ENCODE peak calls at places on chromosomes 11 and 22, in four cellular contexts. S, G, V and C are unnamed samples.

GRCh38 chr11:66561975-66562248 is 6.5 kb downstream of the CTSF start:
- DNase-seq in S (no peak), G (no peak), V (no peak), C (no peak)

GRCh38 chr22:17135153-17135760 is 14.1 kb upstream of the TMEM121B start:
- DNase-seq in S (no peak), G (no peak), V (no peak), C (no peak)

GRCh38 chr11:64438986-64439771 is 80.2 kb downstream of the RPS6KA4 start:
- DNase-seq in S (no peak), G (no peak), V (no peak), C (peak; percentile 11)

GRCh38 chr22:40397436-40397835 is 27.0 kb downstream of the SGSM3 start:
- DNase-seq in S (no peak), G (no peak), V (no peak), C (no peak)

GRCh38 chr22:46535876-46536558 is 1.4 kb downstream of the CELSR1 start:
- DNase-seq in S (no peak), G (no peak), V (no peak), C (no peak)

GRCh38 chr22:41360126-41360525 is 21.6 kb upstream of the TEF start:
- DNase-seq in S (no peak), G (no peak), V (no peak), C (no peak)

GRCh38 chr22:22785316-22786065 is 102.1 kb upstream of the IGLL5 start:
- DNase-seq in S (no peak), G (no peak), V (no peak), C (no peak)

GRCh38 chr22:24521791-24522245 is 26.7 kb downstream of the UPB1 start:
- DNase-seq in S (no peak), G (peak; percentile 68), V (no peak), C (peak; percentile 87)

GRCh38 chr11:42967653-42968052 is 344.1 kb upstream of the API5 start:
- DNase-seq in S (no peak), G (no peak), V (no peak), C (no peak)

GRCh38 chr11:406796-407650 is 7.8 kb downstream of the SIGIRR start:
- DNase-seq in S (peak; percentile 88), G (peak; percentile 72), V (peak; percentile 74), C (peak; percentile 73)

GRCh38 chr11:405323-405975 is 9.3 kb downstream of the SIGIRR start:
- DNase-seq in S (peak; percentile 69), G (no peak), V (peak; percentile 46), C (no peak)

GRCh38 chr11:407651-408080 is 7.1 kb downstream of the SIGIRR start:
- DNase-seq in S (no peak), G (no peak), V (no peak), C (no peak)

GRCh38 chr11:404551-405264 is 10.1 kb downstream of the SIGIRR start:
- DNase-seq in S (peak; percentile 25), G (no peak), V (no peak), C (no peak)

DNA sequence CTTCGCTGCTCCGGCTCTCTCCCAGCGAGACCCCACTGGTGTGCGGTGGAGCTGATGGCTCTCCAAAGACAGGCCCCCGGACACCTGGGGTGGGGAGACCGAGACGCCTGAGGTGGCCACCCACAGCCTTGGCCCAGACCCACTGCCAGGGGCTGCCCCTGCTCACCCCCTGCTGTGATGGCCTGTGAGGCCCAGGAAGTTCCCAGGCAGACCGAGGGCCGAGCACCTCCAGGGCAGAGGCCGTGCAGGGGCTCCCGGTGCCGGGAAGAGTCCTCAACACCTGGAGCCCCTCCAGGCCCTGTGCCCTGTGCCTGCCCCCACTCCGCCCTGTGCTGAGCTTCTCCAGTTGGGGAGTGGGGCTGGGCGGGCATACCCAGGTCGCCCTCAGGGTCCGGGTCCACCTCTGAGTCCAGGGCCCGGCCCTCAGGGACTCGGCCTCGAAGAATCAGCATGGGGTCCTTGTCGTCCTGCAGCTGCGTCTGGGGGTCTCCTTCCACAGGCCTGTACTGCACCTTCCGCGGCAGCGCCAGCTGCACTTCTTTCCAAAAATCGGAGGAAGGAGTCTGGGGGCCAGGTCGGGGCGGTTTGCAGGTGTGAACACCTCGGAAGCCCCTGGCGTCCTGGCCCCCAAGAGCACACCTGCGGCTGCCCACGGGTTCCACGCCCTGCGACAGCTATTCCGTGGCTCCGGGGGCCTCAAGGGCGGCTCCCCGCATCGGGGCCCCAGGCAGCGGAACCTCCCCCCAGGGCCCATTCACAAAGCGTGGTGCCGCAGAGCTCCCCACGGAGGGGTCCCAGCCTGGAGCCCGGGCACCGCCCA is 8.6 kb downstream of the SIGIRR start:
- DNase-seq in S (peak; percentile 29), G (no peak), V (no peak), C (no peak)
- TF ChIP-seq CTCF in S (no peak), G (no peak), V (no peak), C (no peak)

GRCh38 chr11:71425409-71425808 is 22.8 kb downstream of the DHCR7 start:
- DNase-seq in S (no peak), G (no peak), V (no peak), C (no peak)
- TF ChIP-seq CTCF in S (no peak), G (peak; percentile 15), V (no peak), C (no peak)

DNA sequence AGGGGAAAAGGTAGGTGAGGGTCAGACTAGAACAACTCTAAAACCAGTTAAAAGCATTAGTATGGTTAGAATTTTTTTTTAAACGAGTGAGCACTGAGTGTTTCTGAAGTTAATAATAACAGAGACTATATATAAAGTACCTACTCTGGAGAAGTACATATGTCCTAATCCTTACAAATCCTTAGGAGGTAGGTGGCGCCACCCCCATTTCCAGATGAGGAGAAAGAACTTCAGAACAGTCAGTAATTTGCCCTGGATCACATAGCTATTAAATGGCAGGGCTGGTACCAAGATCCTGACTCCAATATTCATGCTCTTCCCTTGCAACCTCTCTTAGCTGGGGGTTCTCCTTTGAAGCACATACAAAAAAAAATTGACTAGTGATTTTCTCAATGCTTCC is 80.5 kb downstream of the CLPB start:
- DNase-seq in S (no peak), G (peak; percentile 62), V (no peak), C (peak; percentile 18)
- TF ChIP-seq CTCF in S (peak; percentile 9), G (peak; percentile 40), V (no peak), C (peak; percentile 18)

DNA sequence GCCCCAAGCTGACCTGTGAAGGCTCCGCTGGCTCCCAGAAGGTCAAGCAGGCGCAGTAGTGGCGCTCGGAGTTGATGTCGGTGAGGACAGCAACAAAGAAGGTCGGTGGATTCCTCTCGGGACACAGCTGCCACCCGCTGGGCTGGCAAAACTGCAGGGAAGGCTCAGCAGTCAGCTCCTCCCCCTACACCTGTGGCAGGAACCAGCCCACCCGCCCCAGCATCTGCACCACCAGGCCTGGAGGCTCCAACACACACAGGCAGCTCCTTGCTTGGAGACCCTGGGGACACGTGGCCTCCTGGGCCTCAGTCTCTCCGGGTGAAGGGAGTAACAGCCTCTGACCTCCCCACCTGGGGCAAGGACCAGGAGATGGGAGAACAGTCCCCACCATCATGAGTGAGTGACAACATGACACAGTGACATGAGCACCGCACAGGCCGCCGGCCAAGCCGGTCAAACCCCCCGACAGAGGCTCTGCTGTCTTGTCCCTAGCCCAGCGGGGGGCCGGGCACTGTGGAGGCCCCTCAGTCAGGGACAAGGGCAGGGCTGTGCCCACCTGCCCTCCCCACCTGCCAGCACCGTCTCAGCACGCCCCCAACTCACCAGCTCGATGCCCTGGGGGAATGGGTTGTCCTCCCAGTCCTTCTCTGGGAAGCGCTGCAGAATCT is 6.9 kb downstream of the SBF1 start:
- DNase-seq in S (no peak), G (no peak), V (no peak), C (no peak)
- TF ChIP-seq CTCF in S (no peak), G (no peak), V (no peak), C (no peak)

DNA sequence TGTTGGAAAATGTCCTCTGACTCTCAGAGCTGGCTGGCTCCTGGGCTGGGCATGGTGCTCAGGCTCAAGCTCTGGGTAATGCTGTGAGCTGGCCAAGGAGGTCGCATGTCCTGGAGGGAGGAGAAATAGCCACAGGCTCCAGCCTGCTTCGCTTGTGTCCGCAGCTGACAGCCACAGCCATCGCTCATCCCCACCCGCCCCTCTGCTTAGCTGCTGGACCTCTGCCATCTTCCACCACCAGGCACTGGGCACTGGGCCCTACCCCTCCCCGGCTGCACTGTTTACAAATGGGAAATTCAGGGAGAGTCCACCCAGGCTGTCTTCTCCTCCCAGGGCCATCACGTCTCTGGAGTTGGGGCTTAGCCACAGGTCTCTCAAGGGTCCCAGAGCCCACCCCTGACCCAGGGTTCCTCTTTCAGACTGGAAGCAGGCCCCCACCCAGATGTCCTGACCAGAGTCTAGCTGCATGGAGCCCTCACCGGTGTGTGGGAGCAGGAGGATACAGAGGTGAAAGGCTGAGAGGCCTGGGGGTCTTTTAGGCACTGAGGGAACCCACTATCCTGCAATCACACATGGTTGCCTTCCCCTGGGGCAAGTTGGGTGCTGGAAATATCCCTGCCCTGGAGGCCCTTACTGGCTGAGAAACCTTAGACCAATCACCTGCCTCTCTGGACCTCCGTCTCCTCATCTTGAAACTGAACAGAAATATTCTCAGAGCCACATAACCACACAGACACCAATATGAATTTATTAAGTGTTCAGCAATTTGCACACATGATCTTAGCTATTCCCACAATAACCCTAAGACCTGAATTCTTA is 62.7 kb downstream of the CD82 start:
- DNase-seq in S (peak; percentile 85), G (peak; percentile 77), V (peak; percentile 77), C (no peak)
- TF ChIP-seq CTCF in S (peak; percentile 13), G (no peak), V (no peak), C (no peak)

GRCh38 chr11:69085490-69086095 is 36.9 kb downstream of the TPCN2 start:
- DNase-seq in S (no peak), G (no peak), V (no peak), C (no peak)

GRCh38 chr11:69087811-69088210 is 39.1 kb downstream of the TPCN2 start:
- DNase-seq in S (no peak), G (no peak), V (no peak), C (no peak)

GRCh38 chr11:69084371-69084770 is 35.6 kb downstream of the TPCN2 start:
- DNase-seq in S (no peak), G (no peak), V (no peak), C (no peak)

GRCh38 chr11:69086741-69087524 is 38.2 kb downstream of the TPCN2 start:
- DNase-seq in S (no peak), G (no peak), V (no peak), C (no peak)

DNA sequence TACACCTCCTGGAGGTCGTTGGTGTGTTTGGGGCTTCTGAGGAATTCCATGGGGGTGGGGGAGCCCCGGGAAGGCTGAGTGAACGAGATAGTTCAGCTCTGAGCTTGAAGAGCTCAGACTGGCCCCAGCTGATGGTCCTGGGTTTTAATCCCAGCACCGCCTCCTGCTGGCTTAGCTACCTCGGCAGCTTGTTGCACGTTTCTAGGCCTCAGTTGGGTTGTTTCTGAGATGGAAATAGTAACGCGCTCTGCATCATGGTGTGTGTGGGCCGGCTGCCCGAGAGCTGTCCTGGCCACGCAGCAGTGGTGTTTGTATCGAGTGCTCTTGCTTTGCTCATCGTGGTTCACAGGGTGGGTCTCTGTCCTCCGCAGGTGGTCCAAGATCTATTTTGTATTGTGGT is 37.4 kb downstream of the TPCN2 start:
- DNase-seq in S (no peak), G (no peak), V (peak; percentile 63), C (no peak)
- TF ChIP-seq CTCF in S (peak; percentile 18), G (peak; percentile 25), V (peak; percentile 48), C (no peak)

DNA sequence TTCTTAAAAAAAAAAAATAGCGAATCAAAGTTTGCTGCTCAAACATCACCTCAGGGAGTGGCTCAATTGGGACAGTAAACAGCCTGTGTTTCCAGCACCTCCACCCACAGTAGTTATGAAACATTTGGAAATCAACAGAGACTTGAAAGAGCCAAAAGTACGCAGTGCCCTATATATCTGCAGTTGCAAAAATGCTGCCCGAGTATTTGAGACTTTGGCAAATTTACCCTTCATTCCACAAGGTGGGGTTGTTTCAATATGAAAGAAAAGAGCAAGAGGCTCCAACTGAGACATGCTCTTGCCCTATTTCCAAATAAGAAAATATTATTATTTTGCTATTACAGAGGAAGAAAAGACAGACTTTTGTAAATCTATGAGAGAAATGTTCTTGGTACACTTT is 851.1 kb upstream of the RAG2 start:
- DNase-seq in S (no peak), G (no peak), V (no peak), C (peak; percentile 62)
- TF ChIP-seq CTCF in S (peak; percentile 42), G (peak; percentile 40), V (no peak), C (peak; percentile 46)

GRCh38 chr22:37824674-37825641 is 1.8 kb downstream of the GALR3 start:
- DNase-seq in S (no peak), G (no peak), V (no peak), C (no peak)
- TF ChIP-seq CTCF in S (no peak), G (no peak), V (no peak), C (peak; percentile 15)

GRCh38 chr11:14566331-14567063 is 46.3 kb upstream of the PSMA1 start:
- DNase-seq in S (no peak), G (no peak), V (no peak), C (no peak)
- TF ChIP-seq CTCF in S (no peak), G (no peak), V (no peak), C (no peak)